ENCODE peak calls at places on chromosomes 2 and 18, in seven cellular contexts. One of them, this sample, is unnamed.

GRCh38 chr2:189874571-189875320 is 90.5 kb downstream of the PMS1 start:
- DNase-seq in stomach: no peak
- DNase-seq in K562: no peak
- DNase-seq in right lobe of liver: no peak
- DNase-seq in esophagus squamous epithelium: no peak
- DNase-seq in IMR-90: no peak
- DNase-seq in heart left ventricle: no peak
- DNase-seq in this sample: no peak

GRCh38 chr2:165408191-165408590 is 61.3 kb upstream of the CSRNP3 start:
- DNase-seq in stomach: no peak
- DNase-seq in K562: no peak
- DNase-seq in right lobe of liver: no peak
- DNase-seq in esophagus squamous epithelium: no peak
- DNase-seq in IMR-90: no peak
- DNase-seq in heart left ventricle: no peak
- DNase-seq in this sample: no peak

GRCh38 chr2:23480991-23481797 is 96.2 kb downstream of the KLHL29 start:
- DNase-seq in stomach: no peak
- DNase-seq in K562: no peak
- DNase-seq in right lobe of liver: no peak
- DNase-seq in esophagus squamous epithelium: no peak
- DNase-seq in IMR-90: peak
- DNase-seq in heart left ventricle: no peak
- DNase-seq in this sample: no peak

GRCh38 chr2:165373322-165374025 is 96.0 kb upstream of the CSRNP3 start:
- DNase-seq in stomach: no peak
- DNase-seq in K562: no peak
- DNase-seq in right lobe of liver: no peak
- DNase-seq in esophagus squamous epithelium: no peak
- DNase-seq in IMR-90: no peak
- DNase-seq in heart left ventricle: no peak
- DNase-seq in this sample: no peak

GRCh38 chr2:233442028-233442310 is 87.7 kb downstream of the DGKD start:
- DNase-seq in stomach: no peak
- DNase-seq in K562: no peak
- DNase-seq in right lobe of liver: no peak
- DNase-seq in esophagus squamous epithelium: no peak
- DNase-seq in IMR-90: no peak
- DNase-seq in heart left ventricle: no peak
- DNase-seq in this sample: no peak

GRCh38 chr2:197960765-197961164 is 156.4 kb downstream of the PLCL1 start:
- DNase-seq in stomach: no peak
- DNase-seq in K562: no peak
- DNase-seq in right lobe of liver: no peak
- DNase-seq in esophagus squamous epithelium: no peak
- DNase-seq in IMR-90: no peak
- DNase-seq in heart left ventricle: no peak
- DNase-seq in this sample: no peak

GRCh38 chr2:145593991-145594702 is 1074.2 kb upstream of the ZEB2 start:
- DNase-seq in stomach: no peak
- DNase-seq in K562: peak
- DNase-seq in right lobe of liver: no peak
- DNase-seq in esophagus squamous epithelium: no peak
- DNase-seq in IMR-90: peak
- DNase-seq in heart left ventricle: no peak
- DNase-seq in this sample: no peak

GRCh38 chr2:110860620-110861019 is 128.2 kb downstream of the ACOXL start:
- DNase-seq in stomach: no peak
- DNase-seq in K562: no peak
- DNase-seq in right lobe of liver: no peak
- DNase-seq in esophagus squamous epithelium: no peak
- DNase-seq in IMR-90: no peak
- DNase-seq in heart left ventricle: no peak
- DNase-seq in this sample: no peak

GRCh38 chr2:853203-853870 is 97.3 kb upstream of the SNTG2 start:
- DNase-seq in stomach: no peak
- DNase-seq in K562: no peak
- DNase-seq in right lobe of liver: no peak
- DNase-seq in esophagus squamous epithelium: no peak
- DNase-seq in IMR-90: no peak
- DNase-seq in heart left ventricle: no peak
- DNase-seq in this sample: no peak

GRCh38 chr2:109510136-109511028 is 103.4 kb downstream of the SEPTIN10 start:
- DNase-seq in stomach: peak
- DNase-seq in K562: peak
- DNase-seq in right lobe of liver: peak
- DNase-seq in esophagus squamous epithelium: peak
- DNase-seq in IMR-90: peak
- DNase-seq in heart left ventricle: peak
- DNase-seq in this sample: peak

GRCh38 chr2:196515041-196515440 is 124.5 kb upstream of the CCDC150 start:
- DNase-seq in stomach: no peak
- DNase-seq in K562: no peak
- DNase-seq in right lobe of liver: no peak
- DNase-seq in esophagus squamous epithelium: no peak
- DNase-seq in IMR-90: no peak
- DNase-seq in heart left ventricle: peak
- DNase-seq in this sample: no peak

GRCh38 chr2:20182241-20182931 is 42.5 kb downstream of the SDC1 start:
- DNase-seq in stomach: peak
- DNase-seq in K562: peak
- DNase-seq in right lobe of liver: peak
- DNase-seq in esophagus squamous epithelium: no peak
- DNase-seq in IMR-90: peak
- DNase-seq in heart left ventricle: no peak
- DNase-seq in this sample: no peak

GRCh38 chr18:69980509-69980908 is 32.8 kb upstream of the CD226 start:
- DNase-seq in stomach: no peak
- DNase-seq in K562: no peak
- DNase-seq in right lobe of liver: no peak
- DNase-seq in esophagus squamous epithelium: no peak
- DNase-seq in IMR-90: no peak
- DNase-seq in heart left ventricle: no peak
- DNase-seq in this sample: no peak

GRCh38 chr2:83282067-83282795 is 1176.8 kb downstream of the SUCLG1 start:
- DNase-seq in stomach: no peak
- DNase-seq in K562: no peak
- DNase-seq in right lobe of liver: peak
- DNase-seq in esophagus squamous epithelium: no peak
- DNase-seq in IMR-90: no peak
- DNase-seq in heart left ventricle: no peak
- DNase-seq in this sample: no peak

GRCh38 chr18:32167980-32168379 is 21.9 kb upstream of the MEP1B start:
- DNase-seq in stomach: no peak
- DNase-seq in K562: no peak
- DNase-seq in right lobe of liver: no peak
- DNase-seq in esophagus squamous epithelium: no peak
- DNase-seq in IMR-90: no peak
- DNase-seq in heart left ventricle: no peak
- DNase-seq in this sample: no peak

GRCh38 chr2:42513252-42513918 is 19.6 kb upstream of the KCNG3 start:
- DNase-seq in stomach: peak
- DNase-seq in K562: peak
- DNase-seq in right lobe of liver: no peak
- DNase-seq in esophagus squamous epithelium: no peak
- DNase-seq in IMR-90: peak
- DNase-seq in heart left ventricle: no peak
- DNase-seq in this sample: no peak

GRCh38 chr2:3340144-3340543 is 37.5 kb downstream of the EIPR1 start:
- DNase-seq in stomach: no peak
- DNase-seq in K562: no peak
- DNase-seq in right lobe of liver: no peak
- DNase-seq in esophagus squamous epithelium: no peak
- DNase-seq in IMR-90: no peak
- DNase-seq in heart left ventricle: no peak
- DNase-seq in this sample: no peak

GRCh38 chr18:63284173-63284765 is 35.3 kb downstream of the BCL2 start:
- DNase-seq in stomach: no peak
- DNase-seq in K562: no peak
- DNase-seq in right lobe of liver: no peak
- DNase-seq in esophagus squamous epithelium: no peak
- DNase-seq in IMR-90: no peak
- DNase-seq in heart left ventricle: no peak
- DNase-seq in this sample: no peak

GRCh38 chr18:76584414-76585310 is 89.6 kb upstream of the ZNF516 start:
- DNase-seq in stomach: no peak
- DNase-seq in K562: no peak
- DNase-seq in right lobe of liver: no peak
- DNase-seq in esophagus squamous epithelium: no peak
- DNase-seq in IMR-90: no peak
- DNase-seq in heart left ventricle: no peak
- DNase-seq in this sample: no peak

GRCh38 chr2:128373346-128374000 is 54.8 kb upstream of the HS6ST1 start:
- DNase-seq in stomach: peak
- DNase-seq in K562: no peak
- DNase-seq in right lobe of liver: no peak
- DNase-seq in esophagus squamous epithelium: no peak
- DNase-seq in IMR-90: no peak
- DNase-seq in heart left ventricle: no peak
- DNase-seq in this sample: no peak

GRCh38 chr2:42117923-42118758 is 51.0 kb upstream of the EML4 start:
- DNase-seq in stomach: no peak
- DNase-seq in K562: no peak
- DNase-seq in right lobe of liver: no peak
- DNase-seq in esophagus squamous epithelium: no peak
- DNase-seq in IMR-90: peak
- DNase-seq in heart left ventricle: no peak
- DNase-seq in this sample: no peak

GRCh38 chr18:5058768-5059539 is 138.1 kb downstream of the AKAIN1 start:
- DNase-seq in stomach: no peak
- DNase-seq in K562: no peak
- DNase-seq in right lobe of liver: no peak
- DNase-seq in esophagus squamous epithelium: no peak
- DNase-seq in IMR-90: no peak
- DNase-seq in heart left ventricle: peak
- DNase-seq in this sample: no peak

GRCh38 chr2:5449867-5450266 is 242.3 kb upstream of the SOX11 start:
- DNase-seq in stomach: no peak
- DNase-seq in K562: no peak
- DNase-seq in right lobe of liver: no peak
- DNase-seq in esophagus squamous epithelium: no peak
- DNase-seq in IMR-90: no peak
- DNase-seq in heart left ventricle: no peak
- DNase-seq in this sample: no peak

GRCh38 chr18:68504441-68505221 is 210.3 kb downstream of the TMX3 start:
- DNase-seq in stomach: no peak
- DNase-seq in K562: no peak
- DNase-seq in right lobe of liver: no peak
- DNase-seq in esophagus squamous epithelium: no peak
- DNase-seq in IMR-90: no peak
- DNase-seq in heart left ventricle: no peak
- DNase-seq in this sample: no peak

GRCh38 chr2:62705859-62706720 is 577 bp downstream of the EHBP1 start:
- DNase-seq in stomach: peak
- DNase-seq in K562: peak
- DNase-seq in right lobe of liver: peak
- DNase-seq in esophagus squamous epithelium: no peak
- DNase-seq in IMR-90: peak
- DNase-seq in heart left ventricle: peak
- DNase-seq in this sample: peak

GRCh38 chr18:79952996-79953559 is 1.6 kb upstream of the SLC66A2 start:
- DNase-seq in stomach: peak
- DNase-seq in K562: no peak
- DNase-seq in right lobe of liver: no peak
- DNase-seq in esophagus squamous epithelium: no peak
- DNase-seq in IMR-90: no peak
- DNase-seq in heart left ventricle: no peak
- DNase-seq in this sample: no peak

GRCh38 chr18:79955302-79956075 is 4.0 kb upstream of the SLC66A2 start:
- DNase-seq in stomach: no peak
- DNase-seq in K562: no peak
- DNase-seq in right lobe of liver: no peak
- DNase-seq in esophagus squamous epithelium: no peak
- DNase-seq in IMR-90: no peak
- DNase-seq in heart left ventricle: no peak
- DNase-seq in this sample: no peak

GRCh38 chr18:79954791-79955190 is 3.3 kb upstream of the SLC66A2 start:
- DNase-seq in stomach: no peak
- DNase-seq in K562: no peak
- DNase-seq in right lobe of liver: no peak
- DNase-seq in esophagus squamous epithelium: no peak
- DNase-seq in IMR-90: no peak
- DNase-seq in heart left ventricle: no peak
- DNase-seq in this sample: no peak

GRCh38 chr18:79952457-79952995 is 1.1 kb upstream of the SLC66A2 start:
- DNase-seq in stomach: peak
- DNase-seq in K562: no peak
- DNase-seq in right lobe of liver: no peak
- DNase-seq in esophagus squamous epithelium: no peak
- DNase-seq in IMR-90: no peak
- DNase-seq in heart left ventricle: no peak
- DNase-seq in this sample: no peak

GRCh38 chr18:79953921-79954651 is 2.6 kb upstream of the SLC66A2 start:
- DNase-seq in stomach: no peak
- DNase-seq in K562: no peak
- DNase-seq in right lobe of liver: no peak
- DNase-seq in esophagus squamous epithelium: no peak
- DNase-seq in IMR-90: no peak
- DNase-seq in heart left ventricle: no peak
- DNase-seq in this sample: no peak
- TF ChIP-seq POLR2A in stomach: no peak
- TF ChIP-seq POLR2A in K562: no peak
- TF ChIP-seq POLR2A in right lobe of liver: no peak
- TF ChIP-seq POLR2A in esophagus squamous epithelium: no peak
- TF ChIP-seq POLR2A in IMR-90: no peak
- TF ChIP-seq POLR2A in heart left ventricle: no peak
- TF ChIP-seq POLR2A in this sample: no peak

GRCh38 chr2:149622343-149622742 is 34.8 kb upstream of the MMADHC start:
- DNase-seq in stomach: no peak
- DNase-seq in K562: no peak
- DNase-seq in right lobe of liver: no peak
- DNase-seq in esophagus squamous epithelium: no peak
- DNase-seq in IMR-90: no peak
- DNase-seq in heart left ventricle: no peak
- DNase-seq in this sample: no peak
- TF ChIP-seq POLR2A in stomach: no peak
- TF ChIP-seq POLR2A in K562: no peak
- TF ChIP-seq POLR2A in right lobe of liver: no peak
- TF ChIP-seq POLR2A in esophagus squamous epithelium: no peak
- TF ChIP-seq POLR2A in IMR-90: no peak
- TF ChIP-seq POLR2A in heart left ventricle: no peak
- TF ChIP-seq POLR2A in this sample: no peak

DNA sequence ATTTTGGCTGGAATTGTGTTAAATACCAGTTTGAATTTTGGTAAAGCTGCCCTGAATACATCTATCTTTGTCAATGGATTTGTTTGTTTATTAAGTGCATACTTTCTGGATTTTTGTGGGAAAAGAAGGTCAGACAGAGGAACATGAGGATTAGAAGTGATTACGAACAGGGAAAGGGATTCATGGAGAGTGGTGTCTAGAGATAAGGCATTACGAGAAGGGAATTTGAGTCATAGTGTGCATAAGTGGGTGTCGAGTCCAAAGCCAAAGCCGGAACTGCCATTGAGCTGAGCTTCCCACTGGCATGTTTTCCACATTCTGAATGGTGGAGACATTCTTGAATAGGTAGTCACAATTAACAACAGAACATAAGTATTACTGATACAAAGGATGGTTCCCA is 68.9 kb upstream of the EFEMP1 start:
- DNase-seq in stomach: no peak
- DNase-seq in K562: no peak
- DNase-seq in right lobe of liver: no peak
- DNase-seq in esophagus squamous epithelium: no peak
- DNase-seq in IMR-90: peak
- DNase-seq in heart left ventricle: peak
- DNase-seq in this sample: no peak
- TF ChIP-seq POLR2A in stomach: no peak
- TF ChIP-seq POLR2A in K562: no peak
- TF ChIP-seq POLR2A in right lobe of liver: no peak
- TF ChIP-seq POLR2A in esophagus squamous epithelium: no peak
- TF ChIP-seq POLR2A in IMR-90: no peak
- TF ChIP-seq POLR2A in heart left ventricle: no peak
- TF ChIP-seq POLR2A in this sample: no peak

GRCh38 chr2:102803041-102803896 is 41.4 kb downstream of the TMEM182 start:
- DNase-seq in stomach: no peak
- DNase-seq in K562: no peak
- DNase-seq in right lobe of liver: no peak
- DNase-seq in esophagus squamous epithelium: no peak
- DNase-seq in IMR-90: no peak
- DNase-seq in heart left ventricle: no peak
- DNase-seq in this sample: no peak
- TF ChIP-seq POLR2A in stomach: no peak
- TF ChIP-seq POLR2A in K562: no peak
- TF ChIP-seq POLR2A in right lobe of liver: no peak
- TF ChIP-seq POLR2A in esophagus squamous epithelium: no peak
- TF ChIP-seq POLR2A in IMR-90: no peak
- TF ChIP-seq POLR2A in heart left ventricle: no peak
- TF ChIP-seq POLR2A in this sample: no peak